ENCODE peak calls at places on chromosome 22, in four cellular contexts. One of them, this sample, is unnamed.

GRCh38 chr22:24423519-24424000 is 3.8 kb upstream of the ADORA2A start:
- DNase-seq in small intestine: peak; percentile 36
- DNase-seq in astrocyte of the spinal cord: no peak
- DNase-seq in activated CD8-positive, alpha-beta T cell treated with anti-CD3 and anti-CD28 coated beads, Interleukin-2, amount 10 ng/mL, durations not matched to agents 7 days and 5 days: peak; percentile 70
- DNase-seq in this sample: peak; percentile 44

GRCh38 chr22:19499880-19500242 is 20.1 kb downstream of the CDC45 start:
- DNase-seq in small intestine: no peak
- DNase-seq in astrocyte of the spinal cord: no peak
- DNase-seq in activated CD8-positive, alpha-beta T cell treated with anti-CD3 and anti-CD28 coated beads, Interleukin-2, amount 10 ng/mL, durations not matched to agents 7 days and 5 days: no peak
- DNase-seq in this sample: no peak

GRCh38 chr22:20793386-20794131 is 19.6 kb downstream of the SERPIND1 start:
- DNase-seq in small intestine: no peak
- DNase-seq in astrocyte of the spinal cord: no peak
- DNase-seq in activated CD8-positive, alpha-beta T cell treated with anti-CD3 and anti-CD28 coated beads, Interleukin-2, amount 10 ng/mL, durations not matched to agents 7 days and 5 days: no peak
- DNase-seq in this sample: no peak

GRCh38 chr22:50044485-50045143 is 13.5 kb downstream of the TTLL8 start:
- DNase-seq in small intestine: no peak
- DNase-seq in astrocyte of the spinal cord: no peak
- DNase-seq in activated CD8-positive, alpha-beta T cell treated with anti-CD3 and anti-CD28 coated beads, Interleukin-2, amount 10 ng/mL, durations not matched to agents 7 days and 5 days: no peak
- DNase-seq in this sample: no peak

GRCh38 chr22:46754110-46754799 is 8.2 kb upstream of the TBC1D22A start:
- DNase-seq in small intestine: peak; percentile 97
- DNase-seq in astrocyte of the spinal cord: peak; percentile 98
- DNase-seq in activated CD8-positive, alpha-beta T cell treated with anti-CD3 and anti-CD28 coated beads, Interleukin-2, amount 10 ng/mL, durations not matched to agents 7 days and 5 days: no peak
- DNase-seq in this sample: peak; percentile 99

GRCh38 chr22:39292561-39293074 is 26.8 kb downstream of the RPL3 start:
- DNase-seq in small intestine: peak; percentile 66
- DNase-seq in astrocyte of the spinal cord: peak; percentile 96
- DNase-seq in activated CD8-positive, alpha-beta T cell treated with anti-CD3 and anti-CD28 coated beads, Interleukin-2, amount 10 ng/mL, durations not matched to agents 7 days and 5 days: no peak
- DNase-seq in this sample: peak; percentile 90

GRCh38 chr22:19430890-19431541 is 517 bp downstream of the HIRA start:
- DNase-seq in small intestine: peak; percentile 82
- DNase-seq in astrocyte of the spinal cord: peak; percentile 35
- DNase-seq in activated CD8-positive, alpha-beta T cell treated with anti-CD3 and anti-CD28 coated beads, Interleukin-2, amount 10 ng/mL, durations not matched to agents 7 days and 5 days: peak; percentile 41
- DNase-seq in this sample: peak; percentile 38

GRCh38 chr22:44411226-44412135 is 86.6 kb downstream of the RTL6 start:
- DNase-seq in small intestine: no peak
- DNase-seq in astrocyte of the spinal cord: no peak
- DNase-seq in activated CD8-positive, alpha-beta T cell treated with anti-CD3 and anti-CD28 coated beads, Interleukin-2, amount 10 ng/mL, durations not matched to agents 7 days and 5 days: no peak
- DNase-seq in this sample: no peak

GRCh38 chr22:39325392-39325932 is 6.0 kb upstream of the RPL3 start:
- DNase-seq in small intestine: no peak
- DNase-seq in astrocyte of the spinal cord: no peak
- DNase-seq in activated CD8-positive, alpha-beta T cell treated with anti-CD3 and anti-CD28 coated beads, Interleukin-2, amount 10 ng/mL, durations not matched to agents 7 days and 5 days: no peak
- DNase-seq in this sample: no peak

GRCh38 chr22:44218071-44218470 is 37.3 kb downstream of the PARVG start:
- DNase-seq in small intestine: no peak
- DNase-seq in astrocyte of the spinal cord: no peak
- DNase-seq in activated CD8-positive, alpha-beta T cell treated with anti-CD3 and anti-CD28 coated beads, Interleukin-2, amount 10 ng/mL, durations not matched to agents 7 days and 5 days: no peak
- DNase-seq in this sample: no peak

GRCh38 chr22:45268167-45268957 is 16.4 kb upstream of the UPK3A start:
- DNase-seq in small intestine: no peak
- DNase-seq in astrocyte of the spinal cord: no peak
- DNase-seq in activated CD8-positive, alpha-beta T cell treated with anti-CD3 and anti-CD28 coated beads, Interleukin-2, amount 10 ng/mL, durations not matched to agents 7 days and 5 days: no peak
- DNase-seq in this sample: no peak

This sample was measured in myocyte.